ENCODE peak calls at places on chromosomes 5 and 9, in seven cellular contexts. D, X, M, L, B, Q and I are unnamed samples.

GRCh38 chr9:37512439-37512838 is 26.7 kb downstream of the POLR1E start:
- DNase-seq in D (no peak), X (no peak), M (no peak), L (peak), B (peak), Q (no peak), I (no peak)

GRCh38 chr9:33170464-33171156 is 3.5 kb upstream of the B4GALT1 start:
- DNase-seq in D (no peak), X (no peak), M (no peak), L (peak), B (no peak), Q (peak), I (peak)

GRCh38 chr5:152106571-152106970 is 181.9 kb upstream of the GLRA1 start:
- DNase-seq in D (no peak), X (no peak), M (no peak), L (no peak), B (no peak), Q (no peak), I (no peak)

GRCh38 chr5:81208904-81209303 is 24.2 kb upstream of the CKMT2 start:
- DNase-seq in D (no peak), X (no peak), M (no peak), L (no peak), B (no peak), Q (no peak), I (no peak)

GRCh38 chr9:129667850-129668249 is 2.4 kb downstream of the PRRX2 start:
- DNase-seq in D (no peak), X (no peak), M (no peak), L (no peak), B (no peak), Q (no peak), I (no peak)

GRCh38 chr5:168088415-168089165 is 202.9 kb upstream of the WWC1 start:
- DNase-seq in D (peak), X (no peak), M (no peak), L (no peak), B (no peak), Q (no peak), I (no peak)

GRCh38 chr5:174380311-174380710 is 334.8 kb downstream of the NSG2 start:
- DNase-seq in D (no peak), X (no peak), M (no peak), L (no peak), B (no peak), Q (no peak), I (no peak)

GRCh38 chr9:106916491-106917235 is 53.7 kb downstream of the ZNF462 start:
- DNase-seq in D (peak), X (peak), M (no peak), L (no peak), B (no peak), Q (no peak), I (no peak)

GRCh38 chr5:148388692-148389091 is 4.9 kb downstream of the FBXO38 start:
- DNase-seq in D (no peak), X (no peak), M (no peak), L (no peak), B (no peak), Q (no peak), I (no peak)

GRCh38 chr9:19995619-19996018 is 206.8 kb upstream of the SLC24A2 start:
- DNase-seq in D (no peak), X (no peak), M (no peak), L (no peak), B (no peak), Q (no peak), I (no peak)

GRCh38 chr9:95008151-95008771 is 281.8 kb downstream of the AOPEP start:
- DNase-seq in D (no peak), X (no peak), M (no peak), L (no peak), B (no peak), Q (no peak), I (no peak)

GRCh38 chr5:95591490-95591901 is 28.4 kb upstream of the GPR150 start:
- DNase-seq in D (peak), X (peak), M (no peak), L (no peak), B (no peak), Q (no peak), I (no peak)

GRCh38 chr5:103667068-103667467 is 104.5 kb upstream of the NUDT12 start:
- DNase-seq in D (peak), X (no peak), M (no peak), L (no peak), B (no peak), Q (no peak), I (no peak)

GRCh38 chr9:131405858-131406566 is 12.1 kb downstream of the PRRC2B start:
- DNase-seq in D (no peak), X (no peak), M (no peak), L (no peak), B (no peak), Q (no peak), I (no peak)

GRCh38 chr9:91060520-91061343 is 259.1 kb downstream of the SYK start:
- DNase-seq in D (peak), X (peak), M (no peak), L (no peak), B (no peak), Q (peak), I (no peak)

GRCh38 chr5:141155540-141156374 is 5.9 kb downstream of the PCDHB6 start:
- DNase-seq in D (no peak), X (no peak), M (no peak), L (no peak), B (no peak), Q (no peak), I (no peak)

GRCh38 chr9:114500583-114501292 is 4.5 kb downstream of the WHRN start:
- DNase-seq in D (no peak), X (no peak), M (no peak), L (no peak), B (no peak), Q (no peak), I (no peak)

GRCh38 chr9:38024036-38024681 is 44.9 kb downstream of the SHB start:
- DNase-seq in D (peak), X (no peak), M (no peak), L (no peak), B (no peak), Q (no peak), I (no peak)

GRCh38 chr5:132238901-132239500 is 11.3 kb upstream of the P4HA2 start:
- DNase-seq in D (no peak), X (no peak), M (no peak), L (no peak), B (no peak), Q (no peak), I (peak)

GRCh38 chr5:132238169-132238744 is 10.6 kb upstream of the P4HA2 start:
- DNase-seq in D (peak), X (peak), M (peak), L (peak), B (peak), Q (peak), I (peak)

GRCh38 chr5:132237670-132238069 is 10.0 kb upstream of the P4HA2 start:
- DNase-seq in D (no peak), X (no peak), M (no peak), L (no peak), B (no peak), Q (no peak), I (peak)

GRCh38 chr5:132235340-132235739 is 7.7 kb upstream of the P4HA2 start:
- DNase-seq in D (no peak), X (no peak), M (no peak), L (no peak), B (no peak), Q (no peak), I (peak)

DNA sequence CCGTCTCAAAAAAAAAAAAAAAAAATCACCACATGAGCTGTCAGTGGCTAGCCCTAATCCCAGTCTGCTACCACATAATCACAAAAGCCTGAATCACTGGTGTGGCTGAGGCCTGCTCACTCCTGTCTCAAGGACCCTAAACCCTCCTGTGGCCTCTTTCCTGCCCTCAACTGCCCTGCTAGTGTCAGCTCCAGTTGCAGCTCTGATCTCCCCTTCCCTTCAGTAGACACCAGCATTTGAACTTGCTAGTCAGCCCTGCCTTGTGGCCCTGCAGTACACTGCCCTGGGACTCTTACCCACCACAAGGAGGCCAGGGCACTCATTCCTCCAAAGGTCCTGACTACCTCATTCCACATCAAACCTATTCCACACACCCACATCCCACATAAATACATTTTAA is 9.5 kb upstream of the P4HA2 start:
- DNase-seq in D (no peak), X (no peak), M (no peak), L (no peak), B (no peak), Q (no peak), I (peak)
- TF ChIP-seq CTCF in D (no peak), X (peak), M (no peak), L (no peak), B (no peak), Q (no peak), I (no peak)

DNA sequence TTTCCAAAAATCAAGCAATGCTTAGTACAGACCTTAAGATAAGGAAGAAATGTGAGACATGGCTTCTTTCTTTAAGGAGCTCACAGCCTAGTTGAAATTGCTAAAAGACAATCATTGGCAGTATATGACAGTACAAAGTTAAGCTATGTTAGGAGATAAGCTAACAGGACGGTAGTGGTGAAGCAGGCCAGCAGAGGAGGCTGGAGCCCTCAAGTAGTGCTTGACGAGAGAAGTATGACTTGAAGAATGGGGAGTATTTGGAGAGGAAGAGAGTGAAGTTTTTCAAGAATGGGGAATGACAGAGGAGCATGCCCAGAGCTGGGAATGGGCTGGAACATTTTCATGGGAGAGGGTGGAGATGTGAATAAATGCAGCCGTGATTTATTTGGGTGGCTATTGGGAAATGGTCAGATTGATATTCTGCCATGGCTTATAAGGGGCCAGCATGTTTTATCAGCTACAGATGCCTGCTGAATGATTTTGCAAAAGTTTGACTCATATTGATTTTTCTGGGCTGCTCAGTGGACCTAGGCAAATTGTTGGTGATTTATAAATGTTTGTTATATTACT is 43.7 kb downstream of the LURAP1L start:
- DNase-seq in D (peak), X (no peak), M (no peak), L (no peak), B (no peak), Q (no peak), I (no peak)
- TF ChIP-seq CTCF in D (peak), X (no peak), M (no peak), L (no peak), B (no peak), Q (no peak), I (no peak)

GRCh38 chr9:113356686-113357292 is 7.4 kb downstream of the BSPRY start:
- DNase-seq in D (no peak), X (no peak), M (no peak), L (no peak), B (no peak), Q (no peak), I (no peak)

GRCh38 chr9:113352411-113352810 is 3.1 kb downstream of the BSPRY start:
- DNase-seq in D (no peak), X (no peak), M (no peak), L (peak), B (no peak), Q (no peak), I (no peak)

GRCh38 chr9:113359385-113359784 is 10.0 kb downstream of the BSPRY start:
- DNase-seq in D (no peak), X (no peak), M (no peak), L (no peak), B (no peak), Q (no peak), I (no peak)

GRCh38 chr9:113352006-113352405 is 2.7 kb downstream of the BSPRY start:
- DNase-seq in D (no peak), X (no peak), M (no peak), L (no peak), B (no peak), Q (no peak), I (no peak)

DNA sequence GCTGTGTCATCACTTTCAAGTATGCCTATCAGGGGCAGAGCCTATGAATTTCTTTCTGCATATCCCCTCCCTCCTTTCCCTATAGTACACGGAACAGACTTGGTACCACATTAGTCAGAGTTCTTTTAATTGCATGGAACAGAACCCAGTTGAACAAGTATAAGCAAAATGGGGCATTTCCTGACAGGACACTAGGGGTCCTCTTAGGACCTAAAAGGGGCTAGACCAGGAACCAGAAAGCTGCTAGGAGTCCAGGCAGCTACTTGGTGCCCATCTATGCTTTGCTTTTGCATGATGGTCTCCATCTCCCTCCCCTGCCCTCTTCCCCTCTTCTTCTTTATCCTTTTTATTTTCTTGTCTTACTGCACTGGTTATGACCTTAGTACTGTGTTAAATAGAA is 5.9 kb downstream of the BSPRY start:
- DNase-seq in D (peak), X (peak), M (no peak), L (peak), B (no peak), Q (no peak), I (no peak)
- TF ChIP-seq CTCF in D (peak), X (peak), M (no peak), L (peak), B (no peak), Q (no peak), I (no peak)

DNA sequence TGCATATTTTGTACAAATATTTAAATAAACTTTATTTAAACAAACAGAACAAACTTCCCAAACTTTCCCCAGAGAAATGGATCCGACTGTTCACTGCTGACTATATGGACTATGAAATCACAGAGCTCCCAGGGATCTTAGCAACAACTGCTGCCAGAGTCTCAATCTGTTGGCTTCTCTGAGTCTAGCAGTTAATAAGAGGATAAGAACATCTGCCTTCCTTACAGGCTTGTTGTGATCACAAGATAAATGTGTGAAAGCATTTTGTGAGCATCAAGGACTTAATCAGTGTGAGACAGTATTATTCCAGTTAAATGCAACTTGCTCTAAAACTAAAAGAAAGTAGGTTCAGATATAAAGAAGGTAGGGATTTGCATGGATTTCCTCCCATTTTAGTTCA is 31.4 kb upstream of the MYOT start:
- DNase-seq in D (no peak), X (no peak), M (no peak), L (no peak), B (no peak), Q (no peak), I (no peak)
- TF ChIP-seq CTCF in D (no peak), X (no peak), M (no peak), L (no peak), B (no peak), Q (no peak), I (no peak)

GRCh38 chr5:139251281-139251687 is 42.3 kb upstream of the MATR3 start:
- DNase-seq in D (no peak), X (no peak), M (no peak), L (peak), B (peak), Q (no peak), I (no peak)
- TF ChIP-seq CTCF in D (peak), X (no peak), M (no peak), L (peak), B (peak), Q (no peak), I (peak)

GRCh38 chr9:72427801-72428200 is 62.8 kb upstream of the ZFAND5 start:
- DNase-seq in D (no peak), X (peak), M (no peak), L (no peak), B (no peak), Q (no peak), I (no peak)
- TF ChIP-seq CTCF in D (no peak), X (no peak), M (no peak), L (no peak), B (no peak), Q (no peak), I (no peak)

GRCh38 chr9:10282084-10282483 is 330.7 kb downstream of the PTPRD start:
- DNase-seq in D (no peak), X (no peak), M (no peak), L (no peak), B (no peak), Q (no peak), I (no peak)
- TF ChIP-seq CTCF in D (no peak), X (no peak), M (no peak), L (no peak), B (no peak), Q (no peak), I (no peak)